ENCODE peak calls at places on chromosomes 2 and 18, in ten cellular contexts. One of them, this sample, is unnamed.

GRCh38 chr2:25304339-25304728 is 37.4 kb downstream of the DNMT3A start:
- DNase-seq in RPMI7951: no peak
- DNase-seq in activated T-helper 1 cell treated with Interleukin-2 at 50 U/mL for 16 hours: no peak
- DNase-seq in HT1080: no peak
- DNase-seq in activated T-cell treated with anti-CD3 and anti-CD28 coated beads, Interleukin-2, amount 50 U/mL, for 1 hour: no peak
- DNase-seq in kidney: no peak
- DNase-seq in cardiac muscle cell: no peak
- DNase-seq in NCI-H2081: no peak
- DNase-seq in EL: no peak
- DNase-seq in iPS-NIHi11: no peak
- DNase-seq in this sample: no peak

GRCh38 chr18:13530879-13531387 is 195.4 kb downstream of the FAM210A start:
- DNase-seq in activated T-helper 1 cell treated with Interleukin-2 at 50 U/mL for 16 hours: no peak
- DNase-seq in kidney: no peak
- DNase-seq in EL: peak
- DNase-seq in iPS-NIHi11: peak
- DNase-seq in activated T-cell treated with anti-CD3 and anti-CD28 coated beads, Interleukin-2, amount 50 U/mL, for 1 hour: no peak
- DNase-seq in HT1080: peak
- DNase-seq in NCI-H2081: no peak
- DNase-seq in RPMI7951: peak
- DNase-seq in cardiac muscle cell: peak
- DNase-seq in this sample: peak

GRCh38 chr2:120780402-120780801 is 44.7 kb downstream of the GLI2 start:
- DNase-seq in RPMI7951: peak
- DNase-seq in activated T-cell treated with anti-CD3 and anti-CD28 coated beads, Interleukin-2, amount 50 U/mL, for 1 hour: no peak
- DNase-seq in HT1080: no peak
- DNase-seq in activated T-helper 1 cell treated with Interleukin-2 at 50 U/mL for 16 hours: no peak
- DNase-seq in cardiac muscle cell: no peak
- DNase-seq in NCI-H2081: no peak
- DNase-seq in kidney: peak
- DNase-seq in iPS-NIHi11: no peak
- DNase-seq in EL: peak
- DNase-seq in this sample: no peak

GRCh38 chr2:240602266-240603050 is 15.9 kb downstream of the CAPN10 start:
- DNase-seq in iPS-NIHi11: no peak
- DNase-seq in activated T-cell treated with anti-CD3 and anti-CD28 coated beads, Interleukin-2, amount 50 U/mL, for 1 hour: peak
- DNase-seq in kidney: peak
- DNase-seq in cardiac muscle cell: no peak
- DNase-seq in activated T-helper 1 cell treated with Interleukin-2 at 50 U/mL for 16 hours: no peak
- DNase-seq in HT1080: no peak
- DNase-seq in RPMI7951: no peak
- DNase-seq in EL: no peak
- DNase-seq in NCI-H2081: no peak
- DNase-seq in this sample: no peak

GRCh38 chr18:32771871-32772499 is 838 bp downstream of the KLHL14 start:
- DNase-seq in activated T-cell treated with anti-CD3 and anti-CD28 coated beads, Interleukin-2, amount 50 U/mL, for 1 hour: no peak
- DNase-seq in cardiac muscle cell: peak
- DNase-seq in RPMI7951: no peak
- DNase-seq in iPS-NIHi11: peak
- DNase-seq in kidney: peak
- DNase-seq in activated T-helper 1 cell treated with Interleukin-2 at 50 U/mL for 16 hours: no peak
- DNase-seq in HT1080: no peak
- DNase-seq in NCI-H2081: peak
- DNase-seq in EL: no peak
- DNase-seq in this sample: no peak

GRCh38 chr2:241123816-241124536 is 21.9 kb upstream of the MTERF4 start:
- DNase-seq in activated T-cell treated with anti-CD3 and anti-CD28 coated beads, Interleukin-2, amount 50 U/mL, for 1 hour: peak
- DNase-seq in NCI-H2081: no peak
- DNase-seq in EL: no peak
- DNase-seq in activated T-helper 1 cell treated with Interleukin-2 at 50 U/mL for 16 hours: peak
- DNase-seq in HT1080: peak
- DNase-seq in cardiac muscle cell: no peak
- DNase-seq in kidney: peak
- DNase-seq in iPS-NIHi11: no peak
- DNase-seq in RPMI7951: no peak
- DNase-seq in this sample: peak

GRCh38 chr18:80210312-80211083 is 36.8 kb downstream of the PARD6G start:
- DNase-seq in EL: no peak
- DNase-seq in cardiac muscle cell: peak
- DNase-seq in iPS-NIHi11: no peak
- DNase-seq in NCI-H2081: no peak
- DNase-seq in RPMI7951: peak
- DNase-seq in HT1080: no peak
- DNase-seq in activated T-cell treated with anti-CD3 and anti-CD28 coated beads, Interleukin-2, amount 50 U/mL, for 1 hour: no peak
- DNase-seq in kidney: no peak
- DNase-seq in activated T-helper 1 cell treated with Interleukin-2 at 50 U/mL for 16 hours: no peak
- DNase-seq in this sample: no peak

GRCh38 chr2:71705171-71705960 is 252.0 kb downstream of the DYSF start:
- DNase-seq in RPMI7951: no peak
- DNase-seq in kidney: peak
- DNase-seq in HT1080: no peak
- DNase-seq in cardiac muscle cell: no peak
- DNase-seq in NCI-H2081: no peak
- DNase-seq in activated T-helper 1 cell treated with Interleukin-2 at 50 U/mL for 16 hours: no peak
- DNase-seq in iPS-NIHi11: no peak
- DNase-seq in activated T-cell treated with anti-CD3 and anti-CD28 coated beads, Interleukin-2, amount 50 U/mL, for 1 hour: no peak
- DNase-seq in EL: no peak
- DNase-seq in this sample: no peak

GRCh38 chr18:3595282-3596273 is 145.6 kb downstream of the TGIF1 start:
- DNase-seq in RPMI7951: peak
- DNase-seq in activated T-helper 1 cell treated with Interleukin-2 at 50 U/mL for 16 hours: no peak
- DNase-seq in EL: peak
- DNase-seq in activated T-cell treated with anti-CD3 and anti-CD28 coated beads, Interleukin-2, amount 50 U/mL, for 1 hour: peak
- DNase-seq in iPS-NIHi11: no peak
- DNase-seq in NCI-H2081: peak
- DNase-seq in HT1080: peak
- DNase-seq in cardiac muscle cell: no peak
- DNase-seq in kidney: no peak
- DNase-seq in this sample: peak

GRCh38 chr2:124810132-124810531 is 785.0 kb downstream of the CNTNAP5 start:
- DNase-seq in iPS-NIHi11: peak
- DNase-seq in activated T-cell treated with anti-CD3 and anti-CD28 coated beads, Interleukin-2, amount 50 U/mL, for 1 hour: no peak
- DNase-seq in kidney: no peak
- DNase-seq in NCI-H2081: no peak
- DNase-seq in cardiac muscle cell: peak
- DNase-seq in HT1080: peak
- DNase-seq in activated T-helper 1 cell treated with Interleukin-2 at 50 U/mL for 16 hours: no peak
- DNase-seq in EL: no peak
- DNase-seq in RPMI7951: peak
- DNase-seq in this sample: peak

GRCh38 chr2:174711206-174711605 is 53.1 kb downstream of the CHRNA1 start:
- DNase-seq in activated T-cell treated with anti-CD3 and anti-CD28 coated beads, Interleukin-2, amount 50 U/mL, for 1 hour: no peak
- DNase-seq in RPMI7951: no peak
- DNase-seq in HT1080: peak
- DNase-seq in activated T-helper 1 cell treated with Interleukin-2 at 50 U/mL for 16 hours: no peak
- DNase-seq in NCI-H2081: no peak
- DNase-seq in cardiac muscle cell: no peak
- DNase-seq in EL: peak
- DNase-seq in kidney: no peak
- DNase-seq in iPS-NIHi11: no peak
- DNase-seq in this sample: no peak

GRCh38 chr2:68196120-68196716 is 38.5 kb downstream of the PNO1 start:
- DNase-seq in HT1080: no peak
- DNase-seq in activated T-helper 1 cell treated with Interleukin-2 at 50 U/mL for 16 hours: no peak
- DNase-seq in EL: peak
- DNase-seq in iPS-NIHi11: no peak
- DNase-seq in cardiac muscle cell: peak
- DNase-seq in RPMI7951: no peak
- DNase-seq in kidney: no peak
- DNase-seq in activated T-cell treated with anti-CD3 and anti-CD28 coated beads, Interleukin-2, amount 50 U/mL, for 1 hour: no peak
- DNase-seq in NCI-H2081: no peak
- DNase-seq in this sample: no peak

GRCh38 chr2:193868833-193869232 is 1674.1 kb upstream of the TMEFF2 start:
- DNase-seq in kidney: no peak
- DNase-seq in EL: no peak
- DNase-seq in NCI-H2081: no peak
- DNase-seq in cardiac muscle cell: no peak
- DNase-seq in iPS-NIHi11: peak
- DNase-seq in RPMI7951: peak
- DNase-seq in activated T-helper 1 cell treated with Interleukin-2 at 50 U/mL for 16 hours: no peak
- DNase-seq in activated T-cell treated with anti-CD3 and anti-CD28 coated beads, Interleukin-2, amount 50 U/mL, for 1 hour: no peak
- DNase-seq in HT1080: peak
- DNase-seq in this sample: peak

GRCh38 chr2:23604731-23605130 is 219.8 kb downstream of the KLHL29 start:
- DNase-seq in RPMI7951: no peak
- DNase-seq in EL: no peak
- DNase-seq in HT1080: no peak
- DNase-seq in activated T-cell treated with anti-CD3 and anti-CD28 coated beads, Interleukin-2, amount 50 U/mL, for 1 hour: no peak
- DNase-seq in cardiac muscle cell: no peak
- DNase-seq in activated T-helper 1 cell treated with Interleukin-2 at 50 U/mL for 16 hours: no peak
- DNase-seq in kidney: no peak
- DNase-seq in iPS-NIHi11: no peak
- DNase-seq in NCI-H2081: no peak
- DNase-seq in this sample: no peak

GRCh38 chr2:28457237-28457636 is 38.6 kb upstream of the PLB1 start:
- DNase-seq in kidney: no peak
- DNase-seq in activated T-cell treated with anti-CD3 and anti-CD28 coated beads, Interleukin-2, amount 50 U/mL, for 1 hour: no peak
- DNase-seq in cardiac muscle cell: no peak
- DNase-seq in NCI-H2081: no peak
- DNase-seq in iPS-NIHi11: peak
- DNase-seq in RPMI7951: peak
- DNase-seq in HT1080: no peak
- DNase-seq in EL: no peak
- DNase-seq in activated T-helper 1 cell treated with Interleukin-2 at 50 U/mL for 16 hours: no peak
- DNase-seq in this sample: no peak

GRCh38 chr18:70442933-70443332 is 154.1 kb downstream of the SOCS6 start:
- DNase-seq in RPMI7951: no peak
- DNase-seq in cardiac muscle cell: no peak
- DNase-seq in iPS-NIHi11: no peak
- DNase-seq in activated T-cell treated with anti-CD3 and anti-CD28 coated beads, Interleukin-2, amount 50 U/mL, for 1 hour: no peak
- DNase-seq in activated T-helper 1 cell treated with Interleukin-2 at 50 U/mL for 16 hours: no peak
- DNase-seq in NCI-H2081: no peak
- DNase-seq in EL: no peak
- DNase-seq in kidney: no peak
- DNase-seq in HT1080: no peak
- DNase-seq in this sample: no peak

GRCh38 chr2:73077424-73077795 is 5.9 kb upstream of the SFXN5 start:
- DNase-seq in iPS-NIHi11: no peak
- DNase-seq in HT1080: no peak
- DNase-seq in EL: no peak
- DNase-seq in RPMI7951: no peak
- DNase-seq in activated T-cell treated with anti-CD3 and anti-CD28 coated beads, Interleukin-2, amount 50 U/mL, for 1 hour: no peak
- DNase-seq in NCI-H2081: no peak
- DNase-seq in cardiac muscle cell: no peak
- DNase-seq in kidney: no peak
- DNase-seq in activated T-helper 1 cell treated with Interleukin-2 at 50 U/mL for 16 hours: no peak
- DNase-seq in this sample: no peak

GRCh38 chr2:105397959-105398521 is 811 bp downstream of the FHL2 start:
- DNase-seq in cardiac muscle cell: no peak
- DNase-seq in EL: no peak
- DNase-seq in iPS-NIHi11: no peak
- DNase-seq in NCI-H2081: no peak
- DNase-seq in activated T-helper 1 cell treated with Interleukin-2 at 50 U/mL for 16 hours: no peak
- DNase-seq in RPMI7951: peak
- DNase-seq in activated T-cell treated with anti-CD3 and anti-CD28 coated beads, Interleukin-2, amount 50 U/mL, for 1 hour: peak
- DNase-seq in kidney: no peak
- DNase-seq in HT1080: peak
- DNase-seq in this sample: peak

GRCh38 chr2:230798769-230799399 is 65.9 kb upstream of the ITM2C start:
- DNase-seq in cardiac muscle cell: peak
- DNase-seq in activated T-helper 1 cell treated with Interleukin-2 at 50 U/mL for 16 hours: no peak
- DNase-seq in RPMI7951: peak
- DNase-seq in iPS-NIHi11: peak
- DNase-seq in NCI-H2081: peak
- DNase-seq in HT1080: peak
- DNase-seq in EL: peak
- DNase-seq in activated T-cell treated with anti-CD3 and anti-CD28 coated beads, Interleukin-2, amount 50 U/mL, for 1 hour: no peak
- DNase-seq in kidney: no peak
- DNase-seq in this sample: peak

GRCh38 chr2:13666582-13667414 is 950.1 kb downstream of the TRIB2 start:
- DNase-seq in NCI-H2081: no peak
- DNase-seq in activated T-helper 1 cell treated with Interleukin-2 at 50 U/mL for 16 hours: no peak
- DNase-seq in activated T-cell treated with anti-CD3 and anti-CD28 coated beads, Interleukin-2, amount 50 U/mL, for 1 hour: no peak
- DNase-seq in HT1080: no peak
- DNase-seq in cardiac muscle cell: no peak
- DNase-seq in kidney: no peak
- DNase-seq in RPMI7951: no peak
- DNase-seq in iPS-NIHi11: no peak
- DNase-seq in EL: no peak
- DNase-seq in this sample: no peak

GRCh38 chr2:75177427-75177826 is 21.9 kb downstream of the TACR1 start:
- DNase-seq in iPS-NIHi11: no peak
- DNase-seq in RPMI7951: no peak
- DNase-seq in activated T-helper 1 cell treated with Interleukin-2 at 50 U/mL for 16 hours: no peak
- DNase-seq in activated T-cell treated with anti-CD3 and anti-CD28 coated beads, Interleukin-2, amount 50 U/mL, for 1 hour: no peak
- DNase-seq in NCI-H2081: no peak
- DNase-seq in cardiac muscle cell: no peak
- DNase-seq in kidney: no peak
- DNase-seq in EL: no peak
- DNase-seq in HT1080: no peak
- DNase-seq in this sample: no peak

This sample was measured in MCF 10A.